ENCODE peak calls at places on chromosomes 5 and 9, in seven cellular contexts. H is SK-N-SH, P is GM23338, F is GM23248, U is neural progenitor cell, M is HCT116, G is MM.1S. I is an unnamed sample.

GRCh38 chr5:5644249-5644648 is 221.8 kb downstream of the ICE1 start:
- DNase-seq in H (no peak), P (peak; percentile 6), F (no peak), U (no peak), M (no peak), G (no peak), I (no peak)

GRCh38 chr9:85510830-85511504 is 230.8 kb downstream of the AGTPBP1 start:
- DNase-seq in H (peak; percentile 80), P (no peak), F (no peak), U (no peak), M (no peak), G (no peak), I (no peak)

GRCh38 chr5:164181604-164182003 is 676.2 kb downstream of the MAT2B start:
- DNase-seq in H (no peak), P (no peak), F (no peak), U (no peak), M (no peak), G (no peak), I (no peak)

GRCh38 chr5:143026380-143026779 is 256.2 kb downstream of the ARHGAP26 start:
- DNase-seq in H (no peak), P (no peak), F (no peak), U (no peak), M (no peak), G (no peak), I (no peak)

GRCh38 chr5:68353624-68354023 is 138.1 kb downstream of the PIK3R1 start:
- DNase-seq in H (no peak), P (no peak), F (peak; percentile 36), U (no peak), M (no peak), G (no peak), I (no peak)

GRCh38 chr9:130756037-130756436 is 62.5 kb downstream of the EXOSC2 start:
- DNase-seq in H (no peak), P (peak; percentile 35), F (no peak), U (no peak), M (no peak), G (no peak), I (no peak)

GRCh38 chr5:111159845-111160244 is 64.3 kb upstream of the CAMK4 start:
- DNase-seq in H (no peak), P (peak; percentile 28), F (no peak), U (no peak), M (no peak), G (no peak), I (peak; percentile 8)

GRCh38 chr5:110842948-110843347 is 104.1 kb downstream of the SLC25A46 start:
- DNase-seq in H (no peak), P (no peak), F (no peak), U (no peak), M (no peak), G (no peak), I (no peak)

GRCh38 chr5:111060169-111060568 is 11.3 kb upstream of the TSLP start:
- DNase-seq in H (no peak), P (no peak), F (no peak), U (no peak), M (no peak), G (no peak), I (no peak)

GRCh38 chr9:79660615-79661014 is 88.8 kb downstream of the TLE4 start:
- DNase-seq in H (no peak), P (peak; percentile 17), F (no peak), U (peak; percentile 78), M (no peak), G (no peak), I (no peak)

GRCh38 chr5:122101636-122102285 is 23.7 kb upstream of the LOX start:
- DNase-seq in H (peak; percentile 23), P (peak; percentile 60), F (peak; percentile 86), U (peak; percentile 43), M (peak; percentile 26), G (peak; percentile 73), I (peak; percentile 53)

GRCh38 chr5:132488590-132488989 is 2.0 kb downstream of the IRF1 start:
- DNase-seq in H (no peak), P (no peak), F (no peak), U (no peak), M (no peak), G (no peak), I (peak; percentile 60)
- H3K4me2 ChIP-seq in H (peak overlapping the region; percentile 97), P (no peak overlapping the region), F (peak overlapping the region; percentile 86), U (no peak overlapping the region), M (no peak overlapping the region), G (peak overlapping the region; percentile 91), I (peak overlapping the region; percentile 99)

DNA sequence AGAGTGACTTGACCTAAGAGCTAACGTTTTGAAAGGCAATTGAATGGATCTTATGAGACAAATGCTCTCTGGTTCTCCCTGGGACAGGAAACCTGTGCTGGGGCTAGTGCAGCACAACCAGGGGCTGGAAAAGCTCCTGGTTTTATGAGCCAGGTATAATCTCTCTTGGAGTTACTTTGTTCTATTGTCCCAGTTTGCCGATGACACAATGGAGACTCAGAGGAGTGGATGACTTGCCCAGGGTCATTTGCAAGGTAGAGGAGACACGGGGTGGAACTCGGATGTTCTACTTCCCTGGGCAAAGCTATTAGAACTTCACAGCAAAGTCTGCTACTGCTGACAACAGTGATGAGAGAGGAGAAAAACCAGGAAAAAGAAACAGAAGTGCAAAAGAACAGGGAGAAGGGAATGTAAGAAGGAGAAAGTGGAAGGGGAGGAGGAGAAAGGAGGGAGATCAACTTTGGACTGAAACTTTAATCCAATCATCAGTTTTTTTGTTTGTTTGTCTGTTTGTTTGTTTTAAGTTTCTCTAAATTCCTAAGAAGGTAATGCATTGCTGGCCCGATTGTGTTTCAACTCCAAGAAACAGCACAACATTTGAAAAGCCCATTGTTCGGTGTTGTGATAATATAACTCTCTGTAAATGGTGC is 7.4 kb upstream of the GSN start:
- DNase-seq in H (no peak), P (no peak), F (no peak), U (no peak), M (no peak), G (no peak), I (no peak)
- H3K4me3 ChIP-seq in H (no peak overlapping the region), P (no peak overlapping the region), F (no peak overlapping the region), U (peak overlapping the region; percentile 31), M (no peak overlapping the region), G (no peak overlapping the region), I (no peak overlapping the region)

DNA sequence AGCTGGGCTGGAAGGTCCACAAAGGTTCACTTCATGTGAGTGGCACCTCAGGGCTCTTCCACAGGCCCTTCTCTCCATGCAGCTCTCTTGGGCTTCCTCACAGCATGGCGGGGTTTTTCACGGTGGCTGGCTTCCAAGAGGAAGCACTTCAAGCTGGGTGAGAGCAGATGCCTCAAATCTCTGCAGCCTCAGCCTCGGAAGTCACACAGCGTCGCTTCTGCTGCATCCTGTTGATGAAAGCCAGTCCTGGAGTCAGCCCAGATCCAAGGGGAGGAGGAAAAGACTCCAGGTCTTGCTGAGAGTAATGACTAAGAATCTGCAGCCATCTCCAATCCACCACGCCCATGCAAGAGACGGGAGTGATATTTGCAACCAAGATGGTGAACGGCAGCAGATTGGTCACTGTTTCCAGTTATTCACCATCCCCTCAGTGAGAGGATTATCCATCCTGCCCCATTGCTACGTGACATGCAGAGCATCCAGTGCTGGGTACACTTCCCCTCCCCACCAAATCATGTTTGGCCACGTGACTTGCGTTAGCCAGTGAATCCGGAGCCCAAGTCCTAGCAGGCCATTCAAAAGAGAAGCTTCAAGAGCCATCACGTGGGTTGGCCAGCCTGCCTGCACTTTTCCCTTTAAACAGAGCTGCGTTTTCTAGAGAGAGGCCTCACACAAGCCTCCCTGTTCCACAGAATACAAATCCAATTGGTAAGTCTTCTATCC is 173.9 kb downstream of the C9orf50 start:
- DNase-seq in H (no peak), P (no peak), F (peak; percentile 47), U (no peak), M (no peak), G (no peak), I (no peak)
- TF ChIP-seq EZH2phosphoT487 in H (no peak), P (no peak), F (no peak), U (no peak), M (no peak), G (no peak), I (no peak)

GRCh38 chr5:10409504-10409903 is 32.2 kb upstream of the ROPN1L start:
- DNase-seq in H (no peak), P (no peak), F (no peak), U (no peak), M (no peak), G (no peak), I (no peak)
- H3K4me2 ChIP-seq in H (no peak overlapping the region), P (no peak overlapping the region), F (no peak overlapping the region), U (no peak overlapping the region), M (no peak overlapping the region), G (no peak overlapping the region), I (no peak overlapping the region)

GRCh38 chr9:6557883-6558282 is 87.6 kb downstream of the GLDC start:
- DNase-seq in H (peak; percentile 69), P (peak; percentile 15), F (no peak), U (peak; percentile 15), M (no peak), G (no peak), I (no peak)
- H3K4me3 ChIP-seq in H (no peak overlapping the region), P (no peak overlapping the region), F (no peak overlapping the region), U (no peak overlapping the region), M (no peak overlapping the region), G (no peak overlapping the region), I (no peak overlapping the region)

GRCh38 chr5:108119123-108119522 is 262.8 kb downstream of the FBXL17 start:
- DNase-seq in H (no peak), P (no peak), F (no peak), U (no peak), M (no peak), G (no peak), I (no peak)

GRCh38 chr5:108109059-108109458 is 272.8 kb downstream of the FBXL17 start:
- DNase-seq in H (no peak), P (no peak), F (no peak), U (no peak), M (no peak), G (no peak), I (no peak)

GRCh38 chr5:108115673-108116072 is 266.2 kb downstream of the FBXL17 start:
- DNase-seq in H (no peak), P (no peak), F (no peak), U (no peak), M (no peak), G (no peak), I (no peak)

GRCh38 chr5:108113950-108114349 is 267.9 kb downstream of the FBXL17 start:
- DNase-seq in H (no peak), P (no peak), F (no peak), U (no peak), M (no peak), G (no peak), I (no peak)
- TF ChIP-seq EZH2phosphoT487 in H (no peak), P (no peak), F (no peak), U (no peak), M (no peak), G (no peak), I (no peak)

GRCh38 chr5:15021286-15022046 is 149.9 kb upstream of the ANKH start:
- DNase-seq in H (no peak), P (no peak), F (peak; percentile 92), U (no peak), M (no peak), G (no peak), I (peak; percentile 11)
- H3K4me2 ChIP-seq in H (peak overlapping the region; percentile 63), P (no peak overlapping the region), F (peak overlapping the region; percentile 68), U (no peak overlapping the region), M (no peak overlapping the region), G (no peak overlapping the region), I (no peak overlapping the region)

I was measured in PC-3.